ENCODE peak calls at places on chromosomes 2 and 18, in five cellular contexts. U, Y, F, C and V are unnamed samples.

GRCh38 chr18:58868440-58868839 is 3.8 kb downstream of the ZNF532 start:
- DNase-seq in U (no peak), Y (no peak), F (no peak), C (no peak), V (no peak)

GRCh38 chr18:52670903-52671302 is 330.9 kb downstream of the DCC start:
- DNase-seq in U (peak), Y (no peak), F (peak), C (no peak), V (no peak)

GRCh38 chr2:25168256-25169072 is at the start of gene POMC:
- DNase-seq in U (no peak), Y (no peak), F (peak), C (peak), V (peak)

GRCh38 chr18:52060612-52061259 is 279.3 kb upstream of the DCC start:
- DNase-seq in U (no peak), Y (no peak), F (no peak), C (no peak), V (no peak)

GRCh38 chr2:162172802-162173201 is 20.8 kb upstream of the GCG start:
- DNase-seq in U (no peak), Y (no peak), F (peak), C (no peak), V (no peak)

GRCh38 chr2:193837368-193837767 is 1642.6 kb upstream of the TMEFF2 start:
- DNase-seq in U (peak), Y (no peak), F (peak), C (no peak), V (no peak)

GRCh38 chr2:216057688-216058193 is 23.9 kb downstream of the PECR start:
- DNase-seq in U (peak), Y (peak), F (peak), C (no peak), V (no peak)

GRCh38 chr2:226721541-226721940 is 78.1 kb downstream of the IRS1 start:
- DNase-seq in U (no peak), Y (no peak), F (peak), C (no peak), V (no peak)

GRCh38 chr2:69253893-69254292 is 133.1 kb downstream of the GFPT1 start:
- DNase-seq in U (peak), Y (no peak), F (peak), C (no peak), V (no peak)

GRCh38 chr2:156565066-156565710 is 129.0 kb downstream of the GPD2 start:
- DNase-seq in U (peak), Y (no peak), F (peak), C (no peak), V (no peak)

GRCh38 chr2:32752952-32753351 is 125.1 kb downstream of the TTC27 start:
- DNase-seq in U (no peak), Y (no peak), F (no peak), C (no peak), V (no peak)

GRCh38 chr2:64609229-64609994 is 44.3 kb downstream of the SERTAD2 start:
- DNase-seq in U (peak), Y (peak), F (peak), C (peak), V (peak)

GRCh38 chr18:77087391-77088141 is 45.0 kb downstream of the MBP start:
- DNase-seq in U (peak), Y (no peak), F (peak), C (no peak), V (peak)

GRCh38 chr2:241514986-241515737 is 6.8 kb upstream of the STK25 start:
- DNase-seq in U (no peak), Y (no peak), F (peak), C (no peak), V (no peak)

GRCh38 chr2:194564422-194564821 is 1092.6 kb upstream of the SLC39A10 start:
- DNase-seq in U (no peak), Y (no peak), F (no peak), C (no peak), V (no peak)

GRCh38 chr2:37142546-37142945 is 14.2 kb downstream of the EIF2AK2 start:
- DNase-seq in U (no peak), Y (no peak), F (no peak), C (no peak), V (no peak)

GRCh38 chr18:72273025-72273424 is 271.1 kb downstream of the CBLN2 start:
- DNase-seq in U (no peak), Y (no peak), F (no peak), C (no peak), V (no peak)

GRCh38 chr2:121219866-121220265 is 65.1 kb downstream of the TFCP2L1 start:
- DNase-seq in U (no peak), Y (no peak), F (no peak), C (no peak), V (no peak)

GRCh38 chr2:217307023-217307422 is 447.2 kb upstream of the TNP1 start:
- DNase-seq in U (no peak), Y (no peak), F (no peak), C (no peak), V (no peak)

GRCh38 chr2:127615511-127616166 is 30.3 kb upstream of the GPR17 start:
- DNase-seq in U (no peak), Y (no peak), F (peak), C (no peak), V (no peak)

GRCh38 chr2:70939001-70939846 is 3.5 kb downstream of the ATP6V1B1 start:
- DNase-seq in U (no peak), Y (no peak), F (no peak), C (no peak), V (no peak)

GRCh38 chr2:25204190-25204838 is 35.9 kb upstream of the POMC start:
- DNase-seq in U (no peak), Y (no peak), F (peak), C (no peak), V (no peak)

GRCh38 chr2:84302513-84303412 is 156.3 kb downstream of the SUCLG1 start:
- DNase-seq in U (peak), Y (peak), F (peak), C (no peak), V (peak)

GRCh38 chr2:176385219-176385618 is 116.0 kb downstream of the MTX2 start:
- DNase-seq in U (no peak), Y (no peak), F (no peak), C (no peak), V (no peak)

GRCh38 chr2:170243898-170244297 is 66.0 kb downstream of the MYO3B start:
- DNase-seq in U (no peak), Y (no peak), F (no peak), C (no peak), V (no peak)

GRCh38 chr2:174025271-174026121 is 60.3 kb upstream of the SP3 start:
- DNase-seq in U (peak), Y (no peak), F (peak), C (no peak), V (peak)

GRCh38 chr2:230472619-230473018 is 56.6 kb downstream of the SP100 start:
- DNase-seq in U (peak), Y (peak), F (peak), C (no peak), V (no peak)

GRCh38 chr18:2901405-2901989 is 54.7 kb downstream of the EMILIN2 start:
- DNase-seq in U (no peak), Y (no peak), F (peak), C (no peak), V (no peak)

GRCh38 chr2:218003265-218003950 is 613 bp upstream of the TNS1 start:
- DNase-seq in U (peak), Y (no peak), F (peak), C (no peak), V (no peak)

GRCh38 chr2:219252084-219252483 is 959 bp upstream of the TUBA4B start:
- DNase-seq in U (no peak), Y (no peak), F (peak), C (no peak), V (no peak)

GRCh38 chr2:193446967-193447366 is 1252.2 kb upstream of the TMEFF2 start:
- DNase-seq in U (no peak), Y (no peak), F (no peak), C (no peak), V (no peak)

GRCh38 chr18:21857871-21858270 is 117.3 kb downstream of the MIB1 start:
- DNase-seq in U (no peak), Y (no peak), F (no peak), C (no peak), V (no peak)

GRCh38 chr18:74459877-74460276 is 2.8 kb upstream of the DIPK1C start:
- DNase-seq in U (no peak), Y (no peak), F (peak), C (no peak), V (no peak)

GRCh38 chr18:2627821-2628276 is 27.7 kb upstream of the SMCHD1 start:
- DNase-seq in U (peak), Y (no peak), F (peak), C (no peak), V (no peak)

GRCh38 chr18:79585395-79586370 is 93.9 kb upstream of the CTDP1 start:
- DNase-seq in U (no peak), Y (no peak), F (no peak), C (no peak), V (no peak)

GRCh38 chr2:223297788-223298187 is 245.8 kb downstream of the KCNE4 start:
- DNase-seq in U (no peak), Y (no peak), F (peak), C (no peak), V (no peak)

GRCh38 chr18:53380063-53380639 is 844.3 kb downstream of the MBD2 start:
- DNase-seq in U (peak), Y (no peak), F (peak), C (no peak), V (no peak)

GRCh38 chr18:36408606-36409005 is 111.1 kb downstream of the FHOD3 start:
- DNase-seq in U (no peak), Y (no peak), F (no peak), C (no peak), V (no peak)

GRCh38 chr18:49228182-49228581 is 232.3 kb downstream of the DYM start:
- DNase-seq in U (no peak), Y (no peak), F (no peak), C (no peak), V (no peak)